ENCODE peak calls at places on chromosomes 2 and 18, in six cellular contexts. D is GM12878, G is A549, P is K562, H is endothelial cell of umbilical vein, L is HepG2. Y is an unnamed sample.

GRCh38 chr18:48136544-48137353 is 206.3 kb upstream of the SMAD2 start:
- DNase-seq in D (no peak), G (no peak), P (no peak), H (no peak), L (no peak), Y (peak; percentile 33)

GRCh38 chr18:57210711-57211411 is 64.0 kb downstream of the BOD1L2 start:
- DNase-seq in D (no peak), G (peak; percentile 30), P (no peak), H (no peak), L (peak; percentile 9), Y (no peak)

GRCh38 chr2:224984641-224985040 is 57.6 kb downstream of the DOCK10 start:
- DNase-seq in D (no peak), G (no peak), P (no peak), H (no peak), L (no peak), Y (no peak)

GRCh38 chr2:23286765-23287155 is 98.2 kb upstream of the KLHL29 start:
- DNase-seq in D (no peak), G (no peak), P (no peak), H (no peak), L (no peak), Y (no peak)

GRCh38 chr2:202152104-202152771 is 79.2 kb downstream of the KIAA2012 start:
- DNase-seq in D (no peak), G (no peak), P (no peak), H (no peak), L (no peak), Y (no peak)

GRCh38 chr2:118000041-118000440 is 13.8 kb downstream of the CCDC93 start:
- DNase-seq in D (no peak), G (no peak), P (no peak), H (no peak), L (no peak), Y (no peak)

GRCh38 chr2:127115471-127116199 is 8.7 kb upstream of the BIN1 start:
- DNase-seq in D (no peak), G (no peak), P (no peak), H (no peak), L (no peak), Y (no peak)

GRCh38 chr18:22223263-22223960 is 54.0 kb downstream of the GATA6 start:
- DNase-seq in D (no peak), G (peak; percentile 84), P (peak; percentile 63), H (peak; percentile 77), L (peak; percentile 36), Y (peak; percentile 57)

GRCh38 chr18:9086015-9086414 is 16.5 kb upstream of the NDUFV2 start:
- DNase-seq in D (no peak), G (no peak), P (no peak), H (no peak), L (no peak), Y (no peak)

GRCh38 chr2:201183373-201183742 is 417 bp downstream of the CASP10 start:
- DNase-seq in D (no peak), G (no peak), P (no peak), H (no peak), L (no peak), Y (no peak)

GRCh38 chr2:195514365-195514764 is 142.7 kb upstream of the SLC39A10 start:
- DNase-seq in D (no peak), G (no peak), P (no peak), H (no peak), L (no peak), Y (no peak)

GRCh38 chr2:240581811-240582210 is 4.7 kb upstream of the CAPN10 start:
- DNase-seq in D (no peak), G (no peak), P (no peak), H (no peak), L (no peak), Y (no peak)

GRCh38 chr2:174335605-174336402 is 1.1 kb downstream of the SP9 start:
- DNase-seq in D (no peak), G (peak; percentile 80), P (peak; percentile 40), H (peak; percentile 23), L (no peak), Y (peak; percentile 60)

GRCh38 chr2:88146590-88146989 is 18.7 kb upstream of the FABP1 start:
- DNase-seq in D (no peak), G (no peak), P (no peak), H (no peak), L (no peak), Y (no peak)

GRCh38 chr2:88144271-88144670 is 16.4 kb upstream of the FABP1 start:
- DNase-seq in D (no peak), G (no peak), P (no peak), H (no peak), L (no peak), Y (no peak)

GRCh38 chr2:88141952-88142351 is 14.1 kb upstream of the FABP1 start:
- DNase-seq in D (no peak), G (no peak), P (no peak), H (no peak), L (no peak), Y (no peak)

GRCh38 chr2:88147145-88147544 is 19.3 kb upstream of the FABP1 start:
- DNase-seq in D (no peak), G (no peak), P (no peak), H (no peak), L (no peak), Y (no peak)

GRCh38 chr2:88144914-88145497 is 17.1 kb upstream of the FABP1 start:
- DNase-seq in D (no peak), G (no peak), P (no peak), H (no peak), L (no peak), Y (no peak)
- TF ChIP-seq POLR2A in D (no peak), G (no peak), P (no peak), H (no peak), L (no peak), Y (no peak)

DNA sequence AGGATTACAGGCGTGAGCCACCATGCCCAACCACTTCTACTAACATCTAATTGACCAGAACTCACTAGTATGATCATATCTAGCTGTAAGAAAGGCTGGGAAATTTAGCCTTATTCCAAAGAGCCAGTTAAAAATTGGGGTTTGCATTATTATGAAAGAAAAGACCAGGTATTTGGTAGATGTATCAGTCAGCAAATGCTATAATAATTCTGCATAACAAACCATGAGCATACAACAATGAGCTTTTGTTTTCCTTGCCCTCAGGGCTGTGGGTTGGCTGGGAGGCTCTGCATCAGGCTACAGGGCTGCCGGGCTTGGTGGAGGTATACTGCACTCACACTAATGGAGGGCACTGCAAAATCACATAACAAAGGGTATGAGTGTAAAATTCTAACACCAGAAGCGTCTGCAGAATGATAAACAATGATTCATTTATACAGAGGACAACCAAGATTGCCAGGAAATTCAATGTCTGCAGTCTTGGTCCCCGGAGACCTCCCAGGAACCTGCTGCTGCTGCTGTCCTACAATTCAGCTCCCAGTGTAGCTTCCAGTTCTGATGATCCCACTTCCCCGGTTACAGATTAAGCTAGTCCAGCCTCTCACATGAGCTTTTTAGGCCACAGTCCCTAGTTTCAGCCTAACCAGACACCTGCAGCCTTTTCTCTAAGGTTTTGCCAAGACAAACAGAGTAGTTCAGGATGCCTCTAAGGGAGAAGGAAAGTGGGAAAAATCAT is 32.2 kb upstream of the ST3GAL5 start:
- DNase-seq in D (no peak), G (peak; percentile 56), P (no peak), H (peak; percentile 11), L (no peak), Y (no peak)
- TF ChIP-seq MYC in D (no peak), G (no peak), P (no peak), H (no peak), L (no peak), Y (no peak)

GRCh38 chr2:180848393-180848792 is 132.0 kb upstream of the UBE2E3 start:
- DNase-seq in D (no peak), G (no peak), P (no peak), H (no peak), L (no peak), Y (no peak)

GRCh38 chr2:180849851-180850250 is 130.6 kb upstream of the UBE2E3 start:
- DNase-seq in D (no peak), G (no peak), P (no peak), H (no peak), L (no peak), Y (no peak)

DNA sequence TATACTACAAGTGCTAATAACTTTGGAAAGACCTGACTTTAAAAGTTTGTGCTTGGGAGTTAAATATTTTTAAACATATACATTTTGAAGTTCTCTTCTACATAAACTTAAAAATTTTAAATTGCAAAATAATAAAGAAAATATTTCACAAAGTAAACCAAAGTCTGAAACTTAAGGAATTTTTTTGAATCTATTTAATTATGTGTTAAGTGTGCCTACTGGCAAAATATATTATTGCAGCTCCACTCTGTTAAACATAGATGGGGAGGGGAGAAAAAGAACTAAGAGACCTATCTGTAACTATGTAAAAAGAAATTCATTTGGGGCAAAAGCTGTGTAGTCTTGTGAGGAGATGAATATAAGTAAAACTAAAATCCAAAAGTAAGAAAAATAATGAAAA is 133.3 kb upstream of the UBE2E3 start:
- DNase-seq in D (no peak), G (no peak), P (no peak), H (no peak), L (no peak), Y (no peak)
- TF ChIP-seq CTCF in D (no peak), G (no peak), P (no peak), H (no peak), L (no peak), Y (no peak)

GRCh38 chr2:148561389-148561788 is 83.2 kb upstream of the EPC2 start:
- DNase-seq in D (no peak), G (no peak), P (no peak), H (no peak), L (no peak), Y (no peak)
- TF ChIP-seq POLR2A in D (no peak), G (no peak), P (no peak), H (no peak), L (no peak), Y (no peak)

GRCh38 chr2:39015424-39015823 is 105.4 kb downstream of the SOS1 start:
- DNase-seq in D (no peak), G (no peak), P (no peak), H (no peak), L (no peak), Y (no peak)
- TF ChIP-seq MYC in D (no peak), G (no peak), P (no peak), H (no peak), L (no peak), Y (no peak)

Y was measured in NB4.